ENCODE peak calls at places on chromosomes 4 and X, in seven cellular contexts. O, H, Y, R, W, E and K are unnamed samples. For H3K4me1, the result is how much of the 10 kb centered on the place peaks cover.

GRCh38 chr4:122652379-122652778 is 31.5 kb upstream of the IL21 start:
- DNase-seq in O (peak), H (peak), Y (peak), R (peak), W (peak), E (peak), K (no peak)

GRCh38 chrX:45400380-45400779 is 199.7 kb upstream of the DIPK2B start:
- DNase-seq in O (no peak), H (no peak), Y (no peak), R (no peak), W (no peak), E (no peak), K (no peak)

GRCh38 chrX:9706426-9706825 is 59.2 kb downstream of the GPR143 start:
- DNase-seq in O (no peak), H (no peak), Y (no peak), R (no peak), W (peak), E (no peak), K (no peak)

GRCh38 chr4:970046-970745 is 3.2 kb downstream of the DGKQ start:
- DNase-seq in O (no peak), H (peak), Y (no peak), R (no peak), W (no peak), E (no peak), K (no peak)

GRCh38 chr4:80207172-80207583 is 9.9 kb downstream of the PRDM8 start:
- DNase-seq in O (no peak), H (peak), Y (no peak), R (no peak), W (peak), E (no peak), K (peak)

GRCh38 chrX:21374994-21375794 is 976 bp downstream of the CNKSR2 start:
- DNase-seq in O (no peak), H (peak), Y (no peak), R (peak), W (peak), E (no peak), K (peak)

GRCh38 chrX:108261541-108262218 is 170.1 kb downstream of the ATG4A start:
- DNase-seq in O (no peak), H (no peak), Y (no peak), R (no peak), W (no peak), E (peak), K (no peak)

GRCh38 chr4:77931452-77932135 is 69.0 kb downstream of the MRPL1 start:
- DNase-seq in O (no peak), H (no peak), Y (no peak), R (no peak), W (no peak), E (peak), K (no peak)

GRCh38 chr4:11623726-11624037 is 195.0 kb upstream of the HS3ST1 start:
- DNase-seq in O (no peak), H (peak), Y (no peak), R (no peak), W (peak), E (peak), K (no peak)

GRCh38 chr4:80311130-80311529 is 24.4 kb upstream of the CFAP299 start:
- DNase-seq in O (no peak), H (no peak), Y (no peak), R (no peak), W (no peak), E (no peak), K (no peak)

GRCh38 chr4:183401473-183401872 is 43.0 kb upstream of the CDKN2AIP start:
- DNase-seq in O (no peak), H (no peak), Y (no peak), R (no peak), W (no peak), E (peak), K (no peak)

GRCh38 chr4:85370400-85371032 is 104.4 kb upstream of the ARHGAP24 start:
- DNase-seq in O (peak), H (peak), Y (peak), R (peak), W (peak), E (peak), K (no peak)

GRCh38 chr4:31160146-31160545 is 440.0 kb downstream of the PCDH7 start:
- DNase-seq in O (no peak), H (no peak), Y (no peak), R (no peak), W (no peak), E (no peak), K (no peak)

GRCh38 chrX:41468647-41469323 is 21.6 kb downstream of the NYX start:
- DNase-seq in O (no peak), H (no peak), Y (no peak), R (no peak), W (no peak), E (peak), K (peak)

DNA sequence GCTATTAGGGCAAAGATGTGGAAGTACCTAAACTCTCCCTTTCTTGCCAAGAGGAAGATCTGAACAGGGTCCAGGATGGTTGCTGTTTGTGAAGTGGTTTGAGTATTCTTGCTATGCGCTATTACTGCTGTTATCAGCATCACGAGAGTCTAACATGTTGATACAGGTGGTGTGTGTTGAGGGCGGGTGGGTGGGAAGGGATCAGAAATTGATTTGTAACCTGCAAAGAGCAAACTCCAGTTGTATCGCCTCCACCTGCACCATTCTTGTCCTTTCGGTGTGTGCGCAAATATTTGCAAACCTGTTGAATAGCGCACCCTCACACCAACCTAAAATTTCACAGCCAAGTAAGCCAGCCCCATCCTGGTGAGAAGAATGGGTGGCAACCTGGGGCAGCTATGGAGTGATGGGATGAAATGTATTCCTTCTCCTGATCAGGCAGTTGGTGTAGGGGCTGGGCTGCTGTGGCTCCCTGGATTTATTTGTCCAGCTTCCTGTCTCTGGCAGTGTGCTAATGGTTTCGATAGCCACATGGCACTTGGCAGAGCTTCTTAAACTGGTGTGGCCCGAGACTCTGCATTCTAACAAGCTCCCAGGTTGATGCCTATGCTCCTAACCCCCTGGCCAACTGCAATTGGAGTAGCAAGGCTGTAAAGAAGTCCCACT is 102.6 kb upstream of the SCML1 start:
- DNase-seq in O (no peak), H (no peak), Y (no peak), R (no peak), W (no peak), E (no peak), K (no peak)
- H3K9ac ChIP-seq in O (no peak), H (no peak), Y (no peak), R (no peak), W (no peak), E (no peak), K (no peak)

DNA sequence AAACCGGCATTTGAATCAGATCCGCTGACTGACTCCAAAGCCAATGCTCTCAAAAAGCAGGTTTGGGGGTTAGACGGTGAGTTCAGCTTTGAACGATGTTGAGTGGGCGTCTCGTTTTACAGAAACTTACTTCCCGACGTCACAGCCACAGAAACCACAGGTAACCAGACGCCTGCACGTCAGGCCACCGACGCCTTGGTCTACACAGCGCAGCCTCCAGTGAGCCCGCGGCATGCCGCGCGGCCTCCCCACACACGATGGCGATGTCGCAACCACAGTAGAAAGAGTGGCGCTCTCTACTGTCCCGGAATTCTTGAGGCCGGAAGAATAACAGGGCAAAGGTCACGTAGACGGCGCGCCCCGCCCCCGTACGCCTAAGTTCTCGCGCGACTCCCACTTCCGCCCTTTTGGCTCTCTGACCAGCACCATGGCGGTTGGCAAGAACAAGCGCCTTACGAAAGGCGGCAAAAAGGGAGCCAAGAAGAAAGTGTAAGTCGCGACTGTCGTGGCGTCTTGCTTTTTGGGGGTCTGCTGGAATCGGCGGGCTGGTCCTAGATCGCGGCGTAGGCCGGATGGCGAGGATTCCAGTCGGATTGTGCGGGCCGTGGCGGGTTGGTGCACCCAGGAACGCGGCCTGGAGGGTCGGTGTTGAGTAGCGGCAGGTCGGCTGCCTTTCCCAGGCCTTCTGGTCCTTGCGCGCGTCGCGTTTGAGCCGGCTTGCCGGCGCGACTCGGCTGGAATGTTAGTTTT is at the start of gene RPS3A:
- DNase-seq in O (peak), H (peak), Y (peak), R (peak), W (peak), E (peak), K (peak)
- TF ChIP-seq CTCF in O (peak), H (peak), Y (peak), R (peak), W (peak), E (peak), K (peak)

DNA sequence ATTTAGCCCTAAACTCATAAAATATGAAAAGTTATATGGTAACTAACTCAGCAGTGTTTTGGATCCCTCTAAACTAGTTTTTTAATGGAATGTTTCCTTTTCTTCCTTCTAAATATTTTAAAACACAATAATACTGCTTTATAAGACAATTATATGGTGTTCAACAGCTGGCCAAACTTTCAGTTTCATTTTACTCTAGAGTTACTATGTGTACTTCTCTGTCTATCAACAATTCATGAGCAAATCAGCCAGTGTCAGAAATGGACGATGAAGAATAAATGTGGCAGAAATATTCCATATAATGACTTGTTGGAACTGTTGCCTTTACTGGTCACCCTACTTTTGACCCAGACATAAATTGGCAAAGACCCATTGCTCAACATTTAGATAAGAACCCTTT is 64.8 kb upstream of the CXXC4 start:
- DNase-seq in O (no peak), H (no peak), Y (no peak), R (no peak), W (no peak), E (no peak), K (no peak)
- H3K4me1 ChIP-seq in O (under half), H (under half), Y (under half), R (under half), W (under half), E (under half), K (under half)

GRCh38 chrX:103628386-103629290 is at the start of gene TCEAL1:
- DNase-seq in O (peak), H (peak), Y (no peak), R (peak), W (peak), E (peak), K (peak)
- H3K9ac ChIP-seq in O (peak), H (peak), Y (no peak), R (peak), W (no peak), E (peak), K (peak)

GRCh38 chr4:2168469-2169319 is 73.2 kb downstream of the HAUS3 start:
- DNase-seq in O (no peak), H (peak), Y (no peak), R (no peak), W (no peak), E (peak), K (no peak)
- TF ChIP-seq CTCF in O (no peak), H (no peak), Y (no peak), R (no peak), W (no peak), E (peak), K (no peak)

GRCh38 chr4:166229799-166230198 is 356.8 kb downstream of the TLL1 start:
- DNase-seq in O (no peak), H (no peak), Y (no peak), R (no peak), W (no peak), E (no peak), K (no peak)

GRCh38 chr4:166222271-166222670 is 349.2 kb downstream of the TLL1 start:
- DNase-seq in O (no peak), H (no peak), Y (no peak), R (no peak), W (no peak), E (peak), K (no peak)

DNA sequence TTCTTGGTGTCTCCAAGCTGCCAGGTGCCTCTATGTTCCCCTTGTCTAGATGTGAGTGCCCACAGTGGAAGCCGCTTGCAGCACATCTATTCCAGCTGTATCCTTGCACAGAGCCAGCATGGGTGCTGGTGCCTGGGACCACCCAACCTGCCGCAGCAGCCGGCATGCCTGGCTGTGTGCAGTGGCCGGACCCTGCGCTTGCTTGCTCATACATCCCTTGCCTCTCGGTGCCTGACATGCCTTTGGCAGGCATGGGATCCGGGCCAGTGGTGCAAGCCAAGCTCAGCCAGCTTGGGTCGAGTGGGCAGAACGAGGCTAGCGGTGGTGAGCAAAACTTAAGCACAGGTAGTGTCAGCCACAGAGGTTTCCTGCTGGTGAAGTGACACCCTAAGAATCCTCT is 355.1 kb downstream of the TLL1 start:
- DNase-seq in O (no peak), H (no peak), Y (no peak), R (no peak), W (no peak), E (no peak), K (no peak)
- H3K4me1 ChIP-seq in O (under half), H (under half), Y (under half), R (under half), W (under half), E (under half), K (under half)